ENCODE peak calls at places on chromosome 3, in six cellular contexts. One of them, this sample, is unnamed.

GRCh38 chr3:150309557-150309956 is 98.5 kb upstream of the TSC22D2 start:
- DNase-seq in WTC11: no peak
- DNase-seq in HepG2: no peak
- DNase-seq in GM12878: no peak
- DNase-seq in K562: no peak
- DNase-seq in H1: no peak
- DNase-seq in this sample: no peak

GRCh38 chr3:72821170-72821781 is 27.0 kb downstream of the SHQ1 start:
- DNase-seq in HepG2: no peak
- DNase-seq in K562: no peak
- DNase-seq in H1: no peak
- DNase-seq in WTC11: no peak
- DNase-seq in GM12878: no peak
- DNase-seq in this sample: no peak

GRCh38 chr3:188914556-188914955 is 257.2 kb upstream of the TPRG1 start:
- DNase-seq in GM12878: no peak
- DNase-seq in HepG2: no peak
- DNase-seq in WTC11: no peak
- DNase-seq in K562: no peak
- DNase-seq in H1: no peak
- DNase-seq in this sample: no peak

GRCh38 chr3:69079269-69080159 is 651 bp downstream of the UBA3 start:
- DNase-seq in HepG2: peak
- DNase-seq in GM12878: no peak
- DNase-seq in K562: peak
- DNase-seq in H1: no peak
- DNase-seq in WTC11: peak
- DNase-seq in this sample: peak

GRCh38 chr3:50130436-50130835 is 24.7 kb upstream of the SEMA3F start:
- DNase-seq in K562: no peak
- DNase-seq in GM12878: no peak
- DNase-seq in H1: no peak
- DNase-seq in HepG2: no peak
- DNase-seq in WTC11: no peak
- DNase-seq in this sample: no peak

GRCh38 chr3:124059580-124059979 is 67.7 kb upstream of the ROPN1 start:
- DNase-seq in GM12878: no peak
- DNase-seq in H1: no peak
- DNase-seq in WTC11: no peak
- DNase-seq in K562: no peak
- DNase-seq in HepG2: no peak
- DNase-seq in this sample: no peak

GRCh38 chr3:42960282-42960681 is 18.8 kb upstream of the GASK1A start:
- DNase-seq in GM12878: no peak
- DNase-seq in HepG2: no peak
- DNase-seq in K562: no peak
- DNase-seq in H1: no peak
- DNase-seq in WTC11: no peak
- DNase-seq in this sample: peak

GRCh38 chr3:152127058-152127457 is 141.7 kb upstream of the MBNL1 start:
- DNase-seq in H1: no peak
- DNase-seq in HepG2: no peak
- DNase-seq in WTC11: no peak
- DNase-seq in K562: no peak
- DNase-seq in GM12878: peak
- DNase-seq in this sample: no peak

GRCh38 chr3:15783361-15783969 is 14.3 kb downstream of the ANKRD28 start:
- DNase-seq in H1: no peak
- DNase-seq in WTC11: no peak
- DNase-seq in K562: no peak
- DNase-seq in HepG2: no peak
- DNase-seq in GM12878: no peak
- DNase-seq in this sample: no peak

GRCh38 chr3:196168808-196169391 is 42.3 kb downstream of the ZDHHC19 start:
- DNase-seq in GM12878: no peak
- DNase-seq in K562: no peak
- DNase-seq in H1: no peak
- DNase-seq in HepG2: no peak
- DNase-seq in WTC11: no peak
- DNase-seq in this sample: no peak

GRCh38 chr3:57078366-57079220 is 18.1 kb downstream of the SPATA12 start:
- DNase-seq in HepG2: peak
- DNase-seq in WTC11: peak
- DNase-seq in GM12878: no peak
- DNase-seq in K562: peak
- DNase-seq in H1: peak
- DNase-seq in this sample: peak

GRCh38 chr3:115697263-115698053 is 74.1 kb downstream of the GAP43 start:
- DNase-seq in K562: no peak
- DNase-seq in H1: no peak
- DNase-seq in GM12878: no peak
- DNase-seq in HepG2: no peak
- DNase-seq in WTC11: no peak
- DNase-seq in this sample: no peak

GRCh38 chr3:113516115-113516505 is 1.2 kb upstream of the SPICE1 start:
- DNase-seq in K562: no peak
- DNase-seq in GM12878: no peak
- DNase-seq in HepG2: peak
- DNase-seq in WTC11: no peak
- DNase-seq in H1: no peak
- DNase-seq in this sample: peak

GRCh38 chr3:71851878-71852277 is 66.9 kb upstream of the PROK2 start:
- DNase-seq in HepG2: no peak
- DNase-seq in K562: no peak
- DNase-seq in H1: no peak
- DNase-seq in GM12878: no peak
- DNase-seq in WTC11: no peak
- DNase-seq in this sample: no peak

GRCh38 chr3:61733000-61733399 is 171.6 kb downstream of the PTPRG start:
- DNase-seq in K562: no peak
- DNase-seq in WTC11: no peak
- DNase-seq in GM12878: no peak
- DNase-seq in HepG2: no peak
- DNase-seq in H1: no peak
- DNase-seq in this sample: no peak

GRCh38 chr3:152258448-152259302 is 10.1 kb upstream of the MBNL1 start:
- DNase-seq in WTC11: no peak
- DNase-seq in K562: no peak
- DNase-seq in GM12878: no peak
- DNase-seq in H1: no peak
- DNase-seq in HepG2: peak
- DNase-seq in this sample: no peak

GRCh38 chr3:45748068-45748467 is 48.3 kb downstream of the SLC6A20 start:
- DNase-seq in H1: no peak
- DNase-seq in HepG2: no peak
- DNase-seq in WTC11: no peak
- DNase-seq in K562: no peak
- DNase-seq in GM12878: no peak
- DNase-seq in this sample: no peak

GRCh38 chr3:179565496-179565895 is 2.8 kb downstream of the ACTL6A start:
- DNase-seq in WTC11: no peak
- DNase-seq in GM12878: peak
- DNase-seq in HepG2: no peak
- DNase-seq in K562: no peak
- DNase-seq in H1: no peak
- DNase-seq in this sample: no peak

GRCh38 chr3:11641683-11642407 is 1.9 kb downstream of the VGLL4 start:
- DNase-seq in HepG2: no peak
- DNase-seq in WTC11: no peak
- DNase-seq in GM12878: no peak
- DNase-seq in K562: peak
- DNase-seq in H1: no peak
- DNase-seq in this sample: peak

GRCh38 chr3:125231895-125232294 is 19.3 kb upstream of the SLC12A8 start:
- DNase-seq in WTC11: no peak
- DNase-seq in HepG2: no peak
- DNase-seq in GM12878: no peak
- DNase-seq in H1: no peak
- DNase-seq in K562: no peak
- DNase-seq in this sample: no peak

GRCh38 chr3:129966876-129967275 is 7.6 kb upstream of the TRH start:
- DNase-seq in HepG2: no peak
- DNase-seq in K562: no peak
- DNase-seq in WTC11: no peak
- DNase-seq in H1: no peak
- DNase-seq in GM12878: no peak
- DNase-seq in this sample: no peak

GRCh38 chr3:132232231-132232792 is 84.9 kb upstream of the ACP3 start:
- DNase-seq in H1: no peak
- DNase-seq in WTC11: no peak
- DNase-seq in GM12878: no peak
- DNase-seq in HepG2: no peak
- DNase-seq in K562: no peak
- DNase-seq in this sample: no peak

GRCh38 chr3:175941352-175941751 is 1082.2 kb downstream of the NAALADL2 start:
- DNase-seq in H1: peak
- DNase-seq in WTC11: peak
- DNase-seq in K562: peak
- DNase-seq in GM12878: no peak
- DNase-seq in HepG2: no peak
- DNase-seq in this sample: peak

GRCh38 chr3:57559526-57559925 is 3.5 kb downstream of the PDE12 start:
- DNase-seq in HepG2: no peak
- DNase-seq in K562: no peak
- DNase-seq in H1: no peak
- DNase-seq in WTC11: no peak
- DNase-seq in GM12878: no peak
- DNase-seq in this sample: no peak

GRCh38 chr3:151003024-151003771 is 30.7 kb upstream of the CLRN1 start:
- DNase-seq in H1: no peak
- DNase-seq in K562: no peak
- DNase-seq in GM12878: no peak
- DNase-seq in HepG2: peak
- DNase-seq in WTC11: no peak
- DNase-seq in this sample: no peak

GRCh38 chr3:165624761-165625160 is 212.5 kb downstream of the BCHE start:
- DNase-seq in K562: peak
- DNase-seq in WTC11: no peak
- DNase-seq in H1: no peak
- DNase-seq in GM12878: no peak
- DNase-seq in HepG2: no peak
- DNase-seq in this sample: peak

GRCh38 chr3:173933113-173933512 is 535.6 kb downstream of the NLGN1 start:
- DNase-seq in HepG2: no peak
- DNase-seq in GM12878: no peak
- DNase-seq in WTC11: no peak
- DNase-seq in K562: no peak
- DNase-seq in H1: no peak
- DNase-seq in this sample: no peak

GRCh38 chr3:55486101-55486856 is 827 bp downstream of the WNT5A start:
- DNase-seq in WTC11: peak
- DNase-seq in HepG2: no peak
- DNase-seq in GM12878: no peak
- DNase-seq in H1: peak
- DNase-seq in K562: no peak
- DNase-seq in this sample: peak

GRCh38 chr3:131326307-131326706 is 55.3 kb upstream of the NUDT16 start:
- DNase-seq in HepG2: no peak
- DNase-seq in K562: no peak
- DNase-seq in GM12878: no peak
- DNase-seq in WTC11: no peak
- DNase-seq in H1: no peak
- DNase-seq in this sample: no peak

GRCh38 chr3:125403789-125404188 is 28.7 kb upstream of the ZNF148 start:
- DNase-seq in H1: no peak
- DNase-seq in WTC11: no peak
- DNase-seq in K562: no peak
- DNase-seq in HepG2: no peak
- DNase-seq in GM12878: no peak
- DNase-seq in this sample: peak

DNA sequence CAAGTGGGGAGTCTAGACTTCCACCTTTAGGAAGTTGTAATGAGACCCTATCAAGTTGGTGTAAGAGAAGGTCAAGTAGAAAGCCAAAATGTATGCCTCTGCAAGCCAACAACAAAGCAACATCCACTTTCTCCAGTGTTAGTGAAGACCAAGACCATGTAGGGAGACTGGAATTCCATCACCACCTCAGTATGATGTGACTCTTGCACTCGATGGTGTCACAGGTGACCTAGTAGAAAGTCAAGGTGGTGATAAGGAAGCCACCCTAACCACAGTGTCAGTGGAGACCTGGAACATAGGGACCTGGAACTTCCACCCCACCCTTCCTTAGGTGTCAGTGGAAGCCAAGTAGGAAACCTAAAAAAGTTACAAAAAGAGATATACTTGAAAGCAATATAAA is 278.1 kb upstream of the KCNMB2 start:
- DNase-seq in HepG2: no peak
- DNase-seq in K562: no peak
- DNase-seq in GM12878: no peak
- DNase-seq in WTC11: no peak
- DNase-seq in H1: no peak
- DNase-seq in this sample: no peak
- TF ChIP-seq CREB1 in HepG2: no peak
- TF ChIP-seq CREB1 in K562: no peak
- TF ChIP-seq CREB1 in GM12878: no peak
- TF ChIP-seq CREB1 in WTC11: no peak
- TF ChIP-seq CREB1 in H1: no peak
- TF ChIP-seq CREB1 in this sample: no peak

GRCh38 chr3:13217736-13218540 is 144.7 kb upstream of the IQSEC1 start:
- DNase-seq in GM12878: no peak
- DNase-seq in WTC11: no peak
- DNase-seq in HepG2: peak
- DNase-seq in K562: no peak
- DNase-seq in H1: no peak
- DNase-seq in this sample: no peak
- TF ChIP-seq CREB1 in GM12878: no peak
- TF ChIP-seq CREB1 in WTC11: no peak
- TF ChIP-seq CREB1 in HepG2: no peak
- TF ChIP-seq CREB1 in K562: no peak
- TF ChIP-seq CREB1 in H1: no peak
- TF ChIP-seq CREB1 in this sample: no peak

GRCh38 chr3:104586344-104586743 is 780.4 kb upstream of the ALCAM start:
- DNase-seq in GM12878: no peak
- DNase-seq in HepG2: no peak
- DNase-seq in H1: no peak
- DNase-seq in K562: no peak
- DNase-seq in WTC11: no peak
- DNase-seq in this sample: no peak

GRCh38 chr3:104584702-104585101 is 782.0 kb upstream of the ALCAM start:
- DNase-seq in K562: no peak
- DNase-seq in H1: no peak
- DNase-seq in WTC11: no peak
- DNase-seq in GM12878: no peak
- DNase-seq in HepG2: no peak
- DNase-seq in this sample: no peak

GRCh38 chr3:104578558-104578957 is 788.2 kb upstream of the ALCAM start:
- DNase-seq in K562: no peak
- DNase-seq in WTC11: peak
- DNase-seq in HepG2: no peak
- DNase-seq in H1: no peak
- DNase-seq in GM12878: no peak
- DNase-seq in this sample: peak

GRCh38 chr3:104582092-104582491 is 784.6 kb upstream of the ALCAM start:
- DNase-seq in GM12878: no peak
- DNase-seq in HepG2: no peak
- DNase-seq in WTC11: no peak
- DNase-seq in K562: no peak
- DNase-seq in H1: no peak
- DNase-seq in this sample: no peak
- TF ChIP-seq CREB1 in GM12878: no peak
- TF ChIP-seq CREB1 in HepG2: no peak
- TF ChIP-seq CREB1 in WTC11: no peak
- TF ChIP-seq CREB1 in K562: no peak
- TF ChIP-seq CREB1 in H1: no peak
- TF ChIP-seq CREB1 in this sample: no peak

GRCh38 chr3:184531580-184532290 is 29.9 kb upstream of the EPHB3 start:
- DNase-seq in K562: no peak
- DNase-seq in H1: no peak
- DNase-seq in WTC11: no peak
- DNase-seq in GM12878: no peak
- DNase-seq in HepG2: no peak
- DNase-seq in this sample: no peak
- TF ChIP-seq CREB1 in K562: no peak
- TF ChIP-seq CREB1 in H1: no peak
- TF ChIP-seq CREB1 in WTC11: no peak
- TF ChIP-seq CREB1 in GM12878: no peak
- TF ChIP-seq CREB1 in HepG2: no peak
- TF ChIP-seq CREB1 in this sample: no peak

This sample was measured in GM23338.